ENCODE peak calls at places on chromosomes 4 and X, in nine cellular contexts. K, D, O, U, N, A, T, C and G are unnamed samples.

GRCh38 chrX:134749651-134750450 is 91.6 kb upstream of the PLAC1 start:
- DNase-seq in K (no peak), D (no peak), O (no peak), U (no peak), N (no peak), A (no peak), T (no peak), C (no peak), G (no peak)

GRCh38 chr4:153419673-153420278 is 46.4 kb upstream of the TMEM131L start:
- DNase-seq in K (no peak), D (no peak), O (peak; percentile 68), U (no peak), N (no peak), A (no peak), T (no peak), C (no peak), G (no peak)

GRCh38 chr4:52187603-52188002 is 136.5 kb downstream of the SPATA18 start:
- DNase-seq in K (no peak), D (no peak), O (no peak), U (no peak), N (no peak), A (no peak), T (no peak), C (no peak), G (no peak)

GRCh38 chr4:86847576-86847975 is 1.6 kb downstream of the SLC10A6 start:
- DNase-seq in K (peak; percentile 15), D (no peak), O (no peak), U (no peak), N (no peak), A (no peak), T (no peak), C (peak; percentile 34), G (no peak)

GRCh38 chrX:39477438-39478120 is 620.2 kb downstream of the BCOR start:
- DNase-seq in K (no peak), D (no peak), O (no peak), U (no peak), N (no peak), A (peak; percentile 61), T (peak; percentile 47), C (peak; percentile 37), G (peak; percentile 62)

GRCh38 chr4:163330828-163331628 is 1.4 kb downstream of the NPY1R start:
- DNase-seq in K (no peak), D (no peak), O (no peak), U (no peak), N (no peak), A (no peak), T (no peak), C (no peak), G (no peak)

GRCh38 chr4:6957148-6957520 is 47.5 kb downstream of the TBC1D14 start:
- DNase-seq in K (no peak), D (no peak), O (no peak), U (no peak), N (no peak), A (no peak), T (no peak), C (no peak), G (no peak)

GRCh38 chr4:75494563-75494962 is 19.6 kb downstream of the RCHY1 start:
- DNase-seq in K (peak; percentile 78), D (no peak), O (no peak), U (no peak), N (no peak), A (no peak), T (no peak), C (peak; percentile 43), G (no peak)

GRCh38 chrX:2974946-2975345 is 31.4 kb upstream of the ARSH start:
- DNase-seq in K (peak; percentile 4), D (no peak), O (no peak), U (no peak), N (no peak), A (no peak), T (no peak), C (no peak), G (no peak)

GRCh38 chr4:5751073-5751917 is 40.3 kb downstream of the EVC start:
- DNase-seq in K (peak; percentile 47), D (no peak), O (no peak), U (no peak), N (no peak), A (peak; percentile 23), T (no peak), C (no peak), G (peak; percentile 35)

GRCh38 chrX:136126892-136127406 is 20.4 kb upstream of the FHL1 start:
- DNase-seq in K (peak; percentile 65), D (no peak), O (no peak), U (peak; percentile 59), N (peak; percentile 31), A (no peak), T (no peak), C (no peak), G (no peak)

GRCh38 chrX:40154229-40154852 is 56.6 kb upstream of the BCOR start:
- DNase-seq in K (peak; percentile 70), D (no peak), O (peak; percentile 20), U (no peak), N (peak; percentile 75), A (peak; percentile 65), T (peak; percentile 85), C (peak; percentile 40), G (peak; percentile 73)

GRCh38 chrX:101357166-101357795 is 8.7 kb upstream of the TIMM8A start:
- DNase-seq in K (peak; percentile 24), D (peak; percentile 18), O (peak; percentile 49), U (peak; percentile 33), N (no peak), A (peak; percentile 49), T (peak; percentile 3), C (peak; percentile 29), G (no peak)

GRCh38 chrX:108091878-108092291 is 307 bp downstream of the ATG4A start:
- DNase-seq in K (peak; percentile 33), D (peak; percentile 8), O (no peak), U (peak; percentile 23), N (no peak), A (no peak), T (no peak), C (peak; percentile 21), G (no peak)

GRCh38 chrX:41616935-41617334 is 71.8 kb upstream of the GPR34 start:
- DNase-seq in K (no peak), D (no peak), O (no peak), U (no peak), N (peak; percentile 11), A (peak; percentile 25), T (peak; percentile 6), C (no peak), G (no peak)

GRCh38 chr4:73311428-73311827 is 52.8 kb upstream of the ANKRD17 start:
- DNase-seq in K (peak; percentile 62), D (peak; percentile 8), O (peak; percentile 48), U (peak; percentile 40), N (no peak), A (peak; percentile 53), T (no peak), C (peak; percentile 84), G (peak; percentile 30)

GRCh38 chr4:175435437-175435836 is 376.6 kb downstream of the GPM6A start:
- DNase-seq in K (no peak), D (no peak), O (peak; percentile 57), U (no peak), N (peak; percentile 37), A (no peak), T (peak; percentile 1), C (no peak), G (no peak)
- TF ChIP-seq EZH2phosphoT487 in K (no peak), D (no peak), O (no peak), U (no peak), N (no peak), A (no peak), T (no peak), C (no peak), G (no peak)

DNA sequence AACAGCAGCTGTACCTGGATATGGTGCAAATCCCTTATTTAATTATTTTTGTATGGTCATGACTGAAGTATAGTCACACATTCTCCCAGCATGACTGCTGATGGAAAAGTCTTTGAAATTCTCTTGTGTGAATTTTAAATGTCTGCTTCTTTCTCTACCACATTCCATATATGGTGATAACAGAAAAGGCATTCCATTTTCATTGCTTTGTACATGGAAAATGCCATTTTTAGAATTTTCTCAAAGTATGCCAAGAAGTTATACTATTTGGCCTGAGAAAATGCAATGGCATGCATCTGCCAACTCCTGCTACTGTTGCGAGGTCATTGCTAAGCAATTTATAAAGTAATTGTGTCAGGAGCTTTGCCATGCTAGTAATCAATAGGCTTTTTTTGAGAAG is 302.1 kb upstream of the ARSJ start:
- DNase-seq in K (peak; percentile 89), D (no peak), O (no peak), U (no peak), N (no peak), A (no peak), T (no peak), C (no peak), G (no peak)
- TF ChIP-seq EZH2phosphoT487 in K (no peak), D (no peak), O (no peak), U (no peak), N (no peak), A (no peak), T (no peak), C (no peak), G (no peak)

DNA sequence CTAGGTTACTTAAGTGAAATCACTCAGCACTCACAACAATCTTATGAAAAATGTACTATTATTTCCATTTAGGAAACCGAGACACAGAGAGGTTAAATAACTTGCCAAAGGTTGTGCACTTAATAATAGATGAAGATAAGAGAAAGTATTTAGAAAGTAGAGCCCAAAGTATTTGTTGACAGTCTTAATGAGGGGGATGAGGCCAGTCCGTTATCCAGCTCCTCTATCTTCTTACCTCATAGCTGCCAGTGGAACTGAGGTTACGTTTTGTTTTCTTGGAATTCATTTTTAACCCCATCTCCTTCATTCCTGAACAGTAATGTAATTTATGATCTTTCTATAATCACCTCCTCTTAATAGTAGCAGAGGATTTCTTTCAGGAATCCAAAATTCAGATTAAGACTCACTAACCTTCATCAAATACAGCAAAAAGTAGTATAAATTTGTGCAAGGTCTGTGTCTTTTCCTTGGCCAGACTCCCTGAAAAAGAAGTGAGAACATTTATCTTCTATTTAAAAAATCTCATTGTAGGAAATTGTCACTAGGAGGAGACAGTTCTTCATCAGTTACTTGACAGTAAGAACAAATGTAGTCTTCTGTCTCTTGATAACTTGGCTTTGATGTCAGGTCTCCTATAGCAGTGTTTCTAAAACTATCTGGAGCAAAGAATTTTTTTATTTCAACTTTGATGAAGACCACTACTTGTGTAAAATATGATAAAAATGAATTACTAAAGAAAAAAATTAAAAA is 35.5 kb downstream of the F8 start:
- DNase-seq in K (peak; percentile 1), D (no peak), O (peak; percentile 1), U (no peak), N (no peak), A (no peak), T (no peak), C (peak; percentile 19), G (no peak)
- TF ChIP-seq EZH2phosphoT487 in K (no peak), D (no peak), O (no peak), U (no peak), N (no peak), A (no peak), T (no peak), C (no peak), G (no peak)

DNA sequence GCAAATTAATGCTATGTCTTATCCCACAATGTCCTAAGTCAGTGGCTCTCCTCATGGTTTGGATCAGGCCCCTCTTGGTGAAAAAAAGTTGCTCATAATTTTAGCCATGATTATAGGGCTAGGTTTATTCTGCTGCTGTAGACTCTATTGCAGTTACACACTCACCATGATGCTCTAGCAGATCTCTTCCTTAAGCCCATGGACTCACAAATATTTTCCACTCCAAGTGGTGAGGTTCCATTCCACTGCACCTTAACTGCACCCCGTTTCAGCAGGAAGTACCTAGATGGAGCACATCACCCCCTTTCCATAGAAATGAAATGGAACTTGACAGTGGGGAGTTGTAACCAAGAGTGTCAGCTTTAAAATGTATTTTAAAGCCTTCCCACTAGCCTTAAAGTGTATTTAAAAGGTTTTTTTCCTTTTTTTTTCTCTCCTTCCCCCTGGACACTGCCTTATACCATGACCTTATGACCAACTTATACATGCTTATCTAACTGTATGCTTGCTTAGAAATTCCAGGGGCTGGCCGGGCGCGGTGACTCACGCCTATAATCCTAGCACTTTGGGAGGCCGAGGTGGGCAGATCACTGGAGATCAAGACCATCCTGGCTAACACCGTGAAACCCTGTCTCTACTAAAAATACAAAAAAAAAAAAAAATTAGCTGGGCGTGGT is 10.5 kb downstream of the TIGD2 start:
- DNase-seq in K (no peak), D (no peak), O (no peak), U (no peak), N (no peak), A (no peak), T (no peak), C (no peak), G (peak; percentile 38)
- TF ChIP-seq EZH2phosphoT487 in K (no peak), D (no peak), O (no peak), U (no peak), N (no peak), A (no peak), T (no peak), C (no peak), G (no peak)